ENCODE peak calls at places on chromosomes 7 and 10, in four cellular contexts. M, Q, S and T are unnamed samples.
A peak's percentile ranks its signal among the peaks of the same experiment; 100 is the strongest.

GRCh38 chr10:80442879-80443278 is 11.2 kb upstream of the TSPAN14 start:
- DNase-seq in M (no peak), Q (no peak), S (no peak), T (no peak)

GRCh38 chr10:72083234-72084093 is 4.9 kb downstream of the SPOCK2 start:
- DNase-seq in M (no peak), Q (no peak), S (no peak), T (no peak)

GRCh38 chr10:124245806-124246440 is 152.5 kb upstream of the CHST15 start:
- DNase-seq in M (no peak), Q (no peak), S (no peak), T (no peak)

GRCh38 chr7:27094304-27095049 is 1.3 kb downstream of the HOXA1 start:
- DNase-seq in M (no peak), Q (no peak), S (no peak), T (no peak)

GRCh38 chr10:26573674-26574073 is 123.8 kb upstream of the PDSS1 start:
- DNase-seq in M (no peak), Q (no peak), S (no peak), T (no peak)

GRCh38 chr7:129188892-129189660 is 643 bp downstream of the SMO start:
- DNase-seq in M (no peak), Q (no peak), S (no peak), T (peak; percentile 60)

GRCh38 chr7:5357951-5358350 is 65.7 kb downstream of the TNRC18 start:
- DNase-seq in M (no peak), Q (no peak), S (no peak), T (no peak)

GRCh38 chr10:124595143-124595883 is 133.7 kb downstream of the LHPP start:
- DNase-seq in M (no peak), Q (no peak), S (no peak), T (no peak)

GRCh38 chr10:75708060-75708459 is 276.6 kb downstream of the LRMDA start:
- DNase-seq in M (no peak), Q (no peak), S (no peak), T (no peak)

GRCh38 chr7:49638166-49638565 is 135.3 kb upstream of the VWC2 start:
- DNase-seq in M (no peak), Q (no peak), S (no peak), T (no peak)

GRCh38 chr10:118017071-118017740 is 29.5 kb downstream of the RAB11FIP2 start:
- DNase-seq in M (no peak), Q (no peak), S (no peak), T (no peak)

GRCh38 chr10:636769-637168 is 52.7 kb downstream of the DIP2C start:
- DNase-seq in M (no peak), Q (no peak), S (no peak), T (no peak)
- TF ChIP-seq TARDBP in M (no peak), Q (no peak), S (no peak), T (no peak)

DNA sequence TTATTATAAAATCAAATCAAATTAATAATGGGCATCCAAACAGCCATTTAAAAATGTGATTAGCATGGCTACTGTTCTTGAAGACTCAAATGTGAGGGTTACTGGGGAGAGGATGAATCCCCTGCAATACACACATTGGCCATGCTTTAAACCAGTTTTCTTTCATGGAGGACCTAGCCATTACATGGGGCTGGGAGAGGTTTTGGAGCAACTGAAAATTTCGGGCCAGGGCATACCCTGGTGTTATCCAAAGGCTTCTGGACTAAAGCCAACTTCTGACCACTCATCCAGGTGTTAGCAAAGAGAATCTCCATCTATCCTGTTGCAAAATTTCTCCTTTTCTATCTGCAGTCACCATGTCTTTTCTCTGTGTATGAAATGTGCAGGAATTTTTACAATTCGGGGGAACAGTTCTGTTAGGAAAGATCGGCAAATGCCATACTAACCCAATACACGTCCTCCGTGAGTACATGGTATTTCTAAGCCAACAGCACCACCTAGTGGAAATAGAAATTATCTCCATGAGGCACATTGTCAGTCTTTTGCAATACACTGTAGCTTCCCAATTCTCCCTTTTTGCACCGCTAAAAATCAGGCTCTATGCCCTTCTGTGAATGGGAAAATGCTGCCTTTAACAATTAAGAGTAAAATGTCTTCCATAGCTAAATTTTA is 47.0 kb upstream of the ZNF107 start:
- DNase-seq in M (peak; percentile 56), Q (peak; percentile 65), S (no peak), T (peak; percentile 31)
- TF ChIP-seq TARDBP in M (no peak), Q (no peak), S (no peak), T (no peak)

DNA sequence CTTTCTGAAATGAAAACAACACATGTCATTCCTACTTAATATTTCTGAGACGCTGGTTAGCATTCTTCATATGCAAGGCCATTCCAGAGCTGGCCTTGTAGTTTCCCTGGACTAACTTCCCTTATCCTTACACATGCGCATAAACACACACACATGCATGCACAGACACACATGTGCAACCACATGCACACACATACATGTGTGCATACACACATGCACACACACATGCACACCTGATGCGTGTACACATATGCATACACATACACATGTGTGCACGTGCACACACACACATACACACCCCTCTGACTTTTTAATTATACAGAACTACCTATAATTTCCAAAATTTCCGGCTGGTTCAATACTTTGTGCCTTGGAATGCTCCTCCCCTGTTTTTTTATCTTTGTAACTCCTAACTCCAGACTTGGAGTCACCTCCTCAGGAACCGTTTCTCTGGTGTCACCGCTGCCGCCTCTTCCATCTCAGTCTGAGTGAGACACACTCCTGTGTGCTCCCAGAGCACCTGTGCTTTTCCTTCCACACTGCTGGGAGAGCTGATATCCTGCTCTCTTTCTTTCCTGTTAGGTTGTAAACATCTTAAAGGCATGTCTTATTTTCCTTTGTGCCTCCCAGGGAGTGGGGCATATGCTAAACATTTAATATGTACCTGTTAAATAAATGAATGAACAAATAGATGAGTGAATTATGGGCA is 55.1 kb downstream of the LRRC18 start:
- DNase-seq in M (no peak), Q (no peak), S (no peak), T (no peak)
- TF ChIP-seq TARDBP in M (no peak), Q (no peak), S (no peak), T (no peak)

GRCh38 chr10:93816123-93816747 is 58.5 kb downstream of the LGI1 start:
- DNase-seq in M (peak; percentile 14), Q (peak; percentile 9), S (no peak), T (peak; percentile 72)
- TF ChIP-seq TARDBP in M (no peak), Q (no peak), S (no peak), T (no peak)

GRCh38 chr7:103113164-103113563 is 35.7 kb downstream of the NAPEPLD start:
- DNase-seq in M (no peak), Q (no peak), S (no peak), T (no peak)
- TF ChIP-seq TARDBP in M (no peak), Q (no peak), S (no peak), T (no peak)

GRCh38 chr10:131094406-131095108 is 217.0 kb downstream of the TCERG1L start:
- DNase-seq in M (no peak), Q (no peak), S (no peak), T (no peak)
- TF ChIP-seq TARDBP in M (no peak), Q (no peak), S (no peak), T (no peak)